ENCODE peak calls at places on chromosomes 13 and 19, in five cellular contexts. P, W, I, Q and H are unnamed samples.

GRCh38 chr13:19927117-19927734 is 31.3 kb upstream of the ZMYM2 start:
- DNase-seq in W (peak), P (no peak), I (peak), Q (peak), H (no peak)

GRCh38 chr19:33668968-33669367 is 47.2 kb downstream of the CHST8 start:
- DNase-seq in Q (no peak), I (no peak), W (no peak), P (no peak), H (no peak)

GRCh38 chr19:12603714-12604113 is 6.9 kb downstream of the ZNF490 start:
- DNase-seq in I (no peak), W (peak), P (no peak), Q (no peak), H (no peak)

GRCh38 chr19:29884466-29884865 is 57.6 kb upstream of the URI1 start:
- DNase-seq in W (no peak), I (no peak), P (no peak), Q (no peak), H (peak)

GRCh38 chr19:6219592-6220290 is 60.0 kb downstream of the MLLT1 start:
- DNase-seq in Q (peak), W (no peak), P (no peak), I (no peak), H (no peak)

GRCh38 chr13:26219726-26220125 is 2.4 kb downstream of the RNF6 start:
- DNase-seq in I (peak), Q (no peak), P (no peak), W (peak), H (no peak)

GRCh38 chr13:108357228-108357627 is 87.7 kb downstream of the TNFSF13B start:
- DNase-seq in W (no peak), Q (no peak), P (no peak), I (no peak), H (no peak)

GRCh38 chr13:108494991-108495661 is 134.3 kb upstream of the MYO16 start:
- DNase-seq in W (no peak), I (peak), Q (no peak), P (no peak), H (no peak)

GRCh38 chr13:94679614-94680013 is 32.7 kb downstream of the SOX21 start:
- DNase-seq in I (no peak), W (no peak), Q (no peak), P (no peak), H (no peak)

GRCh38 chr19:47765522-47766358 is 12.8 kb upstream of the SELENOW start:
- DNase-seq in Q (peak), W (peak), P (peak), I (peak), H (peak)

GRCh38 chr19:48481846-48482639 is 12.9 kb downstream of the CYTH2 start:
- DNase-seq in Q (no peak), W (no peak), I (no peak), P (no peak), H (no peak)

GRCh38 chr13:60379837-60380236 is 17.2 kb upstream of the TDRD3 start:
- DNase-seq in I (no peak), P (no peak), Q (no peak), W (no peak), H (no peak)

GRCh38 chr19:58227964-58228583 is 640 bp upstream of the ZNF544 start:
- DNase-seq in I (no peak), Q (no peak), P (no peak), W (no peak), H (no peak)

GRCh38 chr13:35733832-35734231 is 257.3 kb upstream of the MAB21L1 start:
- DNase-seq in Q (peak), I (peak), P (no peak), W (no peak), H (no peak)

GRCh38 chr13:52736891-52737290 is 2.7 kb downstream of the CNMD start:
- DNase-seq in I (no peak), W (no peak), P (no peak), Q (no peak), H (no peak)